ENCODE peak calls at places on chromosome 16, in six cellular contexts. One of them, this sample, is unnamed.

GRCh38 chr16:3112881-3113574 is 642 bp downstream of the ZNF205 start:
- DNase-seq in uterus: no peak
- DNase-seq in SW480: no peak
- DNase-seq in activated T-helper 2 cell treated with anti-CD3 and anti-CD28 coated beads, Interferon-gamma antibody, Interleukin-2, Interleukin-4, amounts not matched to agents 10 μg/mL and 5 μg/mL and 100 μg/mL, durations not matched to agents 14 hours and 24 hours and 36 hours: no peak
- DNase-seq in stimulated activated CD4-positive, alpha-beta T cell treated with anti-CD3 and anti-CD28 coated beads, TNF-alpha, amount 100 ng/mL, for 24 hours: no peak
- DNase-seq in transverse colon: no peak
- DNase-seq in this sample: no peak

GRCh38 chr16:65702707-65703402 is 581.0 kb upstream of the CDH11 start:
- DNase-seq in activated T-helper 2 cell treated with anti-CD3 and anti-CD28 coated beads, Interferon-gamma antibody, Interleukin-2, Interleukin-4, amounts not matched to agents 10 μg/mL and 5 μg/mL and 100 μg/mL, durations not matched to agents 14 hours and 24 hours and 36 hours: no peak
- DNase-seq in uterus: no peak
- DNase-seq in transverse colon: no peak
- DNase-seq in stimulated activated CD4-positive, alpha-beta T cell treated with anti-CD3 and anti-CD28 coated beads, TNF-alpha, amount 100 ng/mL, for 24 hours: no peak
- DNase-seq in SW480: no peak
- DNase-seq in this sample: no peak

GRCh38 chr16:14377326-14377725 is 252.7 kb downstream of the PARN start:
- DNase-seq in uterus: no peak
- DNase-seq in stimulated activated CD4-positive, alpha-beta T cell treated with anti-CD3 and anti-CD28 coated beads, TNF-alpha, amount 100 ng/mL, for 24 hours: no peak
- DNase-seq in SW480: no peak
- DNase-seq in activated T-helper 2 cell treated with anti-CD3 and anti-CD28 coated beads, Interferon-gamma antibody, Interleukin-2, Interleukin-4, amounts not matched to agents 10 μg/mL and 5 μg/mL and 100 μg/mL, durations not matched to agents 14 hours and 24 hours and 36 hours: no peak
- DNase-seq in transverse colon: no peak
- DNase-seq in this sample: no peak

GRCh38 chr16:4257646-4258556 is 14.9 kb downstream of the TFAP4 start:
- DNase-seq in transverse colon: no peak
- DNase-seq in stimulated activated CD4-positive, alpha-beta T cell treated with anti-CD3 and anti-CD28 coated beads, TNF-alpha, amount 100 ng/mL, for 24 hours: no peak
- DNase-seq in activated T-helper 2 cell treated with anti-CD3 and anti-CD28 coated beads, Interferon-gamma antibody, Interleukin-2, Interleukin-4, amounts not matched to agents 10 μg/mL and 5 μg/mL and 100 μg/mL, durations not matched to agents 14 hours and 24 hours and 36 hours: no peak
- DNase-seq in SW480: no peak
- DNase-seq in uterus: no peak
- DNase-seq in this sample: no peak

GRCh38 chr16:4323071-4323844 is 7.4 kb downstream of the GLIS2 start:
- DNase-seq in activated T-helper 2 cell treated with anti-CD3 and anti-CD28 coated beads, Interferon-gamma antibody, Interleukin-2, Interleukin-4, amounts not matched to agents 10 μg/mL and 5 μg/mL and 100 μg/mL, durations not matched to agents 14 hours and 24 hours and 36 hours: no peak
- DNase-seq in transverse colon: no peak
- DNase-seq in uterus: no peak
- DNase-seq in SW480: peak
- DNase-seq in stimulated activated CD4-positive, alpha-beta T cell treated with anti-CD3 and anti-CD28 coated beads, TNF-alpha, amount 100 ng/mL, for 24 hours: no peak
- DNase-seq in this sample: no peak

GRCh38 chr16:73068546-73069401 is 20.8 kb upstream of the ZFHX3 start:
- DNase-seq in activated T-helper 2 cell treated with anti-CD3 and anti-CD28 coated beads, Interferon-gamma antibody, Interleukin-2, Interleukin-4, amounts not matched to agents 10 μg/mL and 5 μg/mL and 100 μg/mL, durations not matched to agents 14 hours and 24 hours and 36 hours: no peak
- DNase-seq in transverse colon: peak
- DNase-seq in SW480: no peak
- DNase-seq in stimulated activated CD4-positive, alpha-beta T cell treated with anti-CD3 and anti-CD28 coated beads, TNF-alpha, amount 100 ng/mL, for 24 hours: no peak
- DNase-seq in uterus: peak
- DNase-seq in this sample: peak

GRCh38 chr16:1938316-1938715 is 4.7 kb downstream of the MSRB1 start:
- DNase-seq in uterus: no peak
- DNase-seq in activated T-helper 2 cell treated with anti-CD3 and anti-CD28 coated beads, Interferon-gamma antibody, Interleukin-2, Interleukin-4, amounts not matched to agents 10 μg/mL and 5 μg/mL and 100 μg/mL, durations not matched to agents 14 hours and 24 hours and 36 hours: no peak
- DNase-seq in SW480: no peak
- DNase-seq in transverse colon: no peak
- DNase-seq in stimulated activated CD4-positive, alpha-beta T cell treated with anti-CD3 and anti-CD28 coated beads, TNF-alpha, amount 100 ng/mL, for 24 hours: no peak
- DNase-seq in this sample: no peak

GRCh38 chr16:4572715-4573114 is 16.6 kb downstream of the C16orf96 start:
- DNase-seq in stimulated activated CD4-positive, alpha-beta T cell treated with anti-CD3 and anti-CD28 coated beads, TNF-alpha, amount 100 ng/mL, for 24 hours: no peak
- DNase-seq in transverse colon: no peak
- DNase-seq in SW480: no peak
- DNase-seq in activated T-helper 2 cell treated with anti-CD3 and anti-CD28 coated beads, Interferon-gamma antibody, Interleukin-2, Interleukin-4, amounts not matched to agents 10 μg/mL and 5 μg/mL and 100 μg/mL, durations not matched to agents 14 hours and 24 hours and 36 hours: no peak
- DNase-seq in uterus: no peak
- DNase-seq in this sample: no peak

GRCh38 chr16:12646490-12647274 is 157.0 kb downstream of the CPPED1 start:
- DNase-seq in activated T-helper 2 cell treated with anti-CD3 and anti-CD28 coated beads, Interferon-gamma antibody, Interleukin-2, Interleukin-4, amounts not matched to agents 10 μg/mL and 5 μg/mL and 100 μg/mL, durations not matched to agents 14 hours and 24 hours and 36 hours: peak
- DNase-seq in SW480: peak
- DNase-seq in transverse colon: no peak
- DNase-seq in uterus: no peak
- DNase-seq in stimulated activated CD4-positive, alpha-beta T cell treated with anti-CD3 and anti-CD28 coated beads, TNF-alpha, amount 100 ng/mL, for 24 hours: peak
- DNase-seq in this sample: no peak

GRCh38 chr16:2691491-2692248 is 9.3 kb downstream of the KCTD5 start:
- DNase-seq in transverse colon: no peak
- DNase-seq in uterus: no peak
- DNase-seq in stimulated activated CD4-positive, alpha-beta T cell treated with anti-CD3 and anti-CD28 coated beads, TNF-alpha, amount 100 ng/mL, for 24 hours: no peak
- DNase-seq in SW480: no peak
- DNase-seq in activated T-helper 2 cell treated with anti-CD3 and anti-CD28 coated beads, Interferon-gamma antibody, Interleukin-2, Interleukin-4, amounts not matched to agents 10 μg/mL and 5 μg/mL and 100 μg/mL, durations not matched to agents 14 hours and 24 hours and 36 hours: no peak
- DNase-seq in this sample: no peak

GRCh38 chr16:11994187-11995119 is 17.9 kb downstream of the SNX29 start:
- DNase-seq in stimulated activated CD4-positive, alpha-beta T cell treated with anti-CD3 and anti-CD28 coated beads, TNF-alpha, amount 100 ng/mL, for 24 hours: no peak
- DNase-seq in activated T-helper 2 cell treated with anti-CD3 and anti-CD28 coated beads, Interferon-gamma antibody, Interleukin-2, Interleukin-4, amounts not matched to agents 10 μg/mL and 5 μg/mL and 100 μg/mL, durations not matched to agents 14 hours and 24 hours and 36 hours: no peak
- DNase-seq in uterus: no peak
- DNase-seq in transverse colon: peak
- DNase-seq in SW480: peak
- DNase-seq in this sample: no peak

GRCh38 chr16:67987460-67988160 is 7.3 kb upstream of the DPEP3 start:
- DNase-seq in SW480: no peak
- DNase-seq in transverse colon: no peak
- DNase-seq in activated T-helper 2 cell treated with anti-CD3 and anti-CD28 coated beads, Interferon-gamma antibody, Interleukin-2, Interleukin-4, amounts not matched to agents 10 μg/mL and 5 μg/mL and 100 μg/mL, durations not matched to agents 14 hours and 24 hours and 36 hours: no peak
- DNase-seq in uterus: peak
- DNase-seq in stimulated activated CD4-positive, alpha-beta T cell treated with anti-CD3 and anti-CD28 coated beads, TNF-alpha, amount 100 ng/mL, for 24 hours: no peak
- DNase-seq in this sample: no peak

GRCh38 chr16:56604966-56605365 is 3.4 kb upstream of the MT2A start:
- DNase-seq in transverse colon: no peak
- DNase-seq in activated T-helper 2 cell treated with anti-CD3 and anti-CD28 coated beads, Interferon-gamma antibody, Interleukin-2, Interleukin-4, amounts not matched to agents 10 μg/mL and 5 μg/mL and 100 μg/mL, durations not matched to agents 14 hours and 24 hours and 36 hours: no peak
- DNase-seq in uterus: no peak
- DNase-seq in stimulated activated CD4-positive, alpha-beta T cell treated with anti-CD3 and anti-CD28 coated beads, TNF-alpha, amount 100 ng/mL, for 24 hours: no peak
- DNase-seq in SW480: no peak
- DNase-seq in this sample: no peak

GRCh38 chr16:48535831-48536599 is 74.0 kb downstream of the N4BP1 start:
- DNase-seq in transverse colon: peak
- DNase-seq in uterus: peak
- DNase-seq in activated T-helper 2 cell treated with anti-CD3 and anti-CD28 coated beads, Interferon-gamma antibody, Interleukin-2, Interleukin-4, amounts not matched to agents 10 μg/mL and 5 μg/mL and 100 μg/mL, durations not matched to agents 14 hours and 24 hours and 36 hours: no peak
- DNase-seq in stimulated activated CD4-positive, alpha-beta T cell treated with anti-CD3 and anti-CD28 coated beads, TNF-alpha, amount 100 ng/mL, for 24 hours: no peak
- DNase-seq in SW480: no peak
- DNase-seq in this sample: peak

GRCh38 chr16:14341324-14342225 is 270.5 kb downstream of the MRTFB start:
- DNase-seq in SW480: no peak
- DNase-seq in activated T-helper 2 cell treated with anti-CD3 and anti-CD28 coated beads, Interferon-gamma antibody, Interleukin-2, Interleukin-4, amounts not matched to agents 10 μg/mL and 5 μg/mL and 100 μg/mL, durations not matched to agents 14 hours and 24 hours and 36 hours: no peak
- DNase-seq in uterus: no peak
- DNase-seq in transverse colon: no peak
- DNase-seq in stimulated activated CD4-positive, alpha-beta T cell treated with anti-CD3 and anti-CD28 coated beads, TNF-alpha, amount 100 ng/mL, for 24 hours: no peak
- DNase-seq in this sample: no peak

GRCh38 chr16:77739493-77739892 is 17.2 kb downstream of the NUDT7 start:
- DNase-seq in stimulated activated CD4-positive, alpha-beta T cell treated with anti-CD3 and anti-CD28 coated beads, TNF-alpha, amount 100 ng/mL, for 24 hours: no peak
- DNase-seq in transverse colon: no peak
- DNase-seq in activated T-helper 2 cell treated with anti-CD3 and anti-CD28 coated beads, Interferon-gamma antibody, Interleukin-2, Interleukin-4, amounts not matched to agents 10 μg/mL and 5 μg/mL and 100 μg/mL, durations not matched to agents 14 hours and 24 hours and 36 hours: no peak
- DNase-seq in SW480: no peak
- DNase-seq in uterus: no peak
- DNase-seq in this sample: no peak

GRCh38 chr16:31253642-31254045 is 6.1 kb upstream of the ITGAM start:
- DNase-seq in SW480: no peak
- DNase-seq in stimulated activated CD4-positive, alpha-beta T cell treated with anti-CD3 and anti-CD28 coated beads, TNF-alpha, amount 100 ng/mL, for 24 hours: peak
- DNase-seq in uterus: no peak
- DNase-seq in activated T-helper 2 cell treated with anti-CD3 and anti-CD28 coated beads, Interferon-gamma antibody, Interleukin-2, Interleukin-4, amounts not matched to agents 10 μg/mL and 5 μg/mL and 100 μg/mL, durations not matched to agents 14 hours and 24 hours and 36 hours: peak
- DNase-seq in transverse colon: peak
- DNase-seq in this sample: no peak

GRCh38 chr16:23464196-23464595 is 11.2 kb upstream of the COG7 start:
- DNase-seq in activated T-helper 2 cell treated with anti-CD3 and anti-CD28 coated beads, Interferon-gamma antibody, Interleukin-2, Interleukin-4, amounts not matched to agents 10 μg/mL and 5 μg/mL and 100 μg/mL, durations not matched to agents 14 hours and 24 hours and 36 hours: no peak
- DNase-seq in uterus: no peak
- DNase-seq in stimulated activated CD4-positive, alpha-beta T cell treated with anti-CD3 and anti-CD28 coated beads, TNF-alpha, amount 100 ng/mL, for 24 hours: no peak
- DNase-seq in transverse colon: no peak
- DNase-seq in SW480: no peak
- DNase-seq in this sample: no peak